ENCODE peak calls at places on chromosomes 6 and 20, in seven cellular contexts. W is GM03348; E is EH; U is effector memory CD8-positive, alpha-beta T cell; Y is stimulated activated CD8-positive, alpha-beta memory T cell treated with anti-CD3 and anti-CD28 coated beads, Interleukin-4, amount 100 ng/mL, for 4 hours; M is uterus; G is left kidney. J is an unnamed sample.

GRCh38 chr6:125844989-125845388 is 54.2 kb downstream of the NCOA7 start:
- DNase-seq in W (no peak), E (no peak), U (no peak), Y (no peak), M (no peak), G (no peak), J (no peak)

GRCh38 chr20:5024103-5024502 is 22.8 kb upstream of the SLC23A2 start:
- DNase-seq in W (no peak), E (peak), U (no peak), Y (no peak), M (no peak), G (no peak), J (peak)

GRCh38 chr6:7129784-7130569 is 22.2 kb downstream of the RREB1 start:
- DNase-seq in W (peak), E (peak), U (no peak), Y (no peak), M (no peak), G (no peak), J (peak)

GRCh38 chr6:111357680-111358079 is 125.3 kb downstream of the REV3L start:
- DNase-seq in W (no peak), E (peak), U (no peak), Y (no peak), M (no peak), G (no peak), J (peak)

GRCh38 chr6:142292191-142292924 is 9.4 kb upstream of the ADGRG6 start:
- DNase-seq in W (no peak), E (no peak), U (no peak), Y (no peak), M (no peak), G (no peak), J (no peak)

GRCh38 chr6:32700391-32701040 is 34.1 kb upstream of the HLA-DQB1 start:
- DNase-seq in W (peak), E (peak), U (peak), Y (no peak), M (peak), G (peak), J (peak)

GRCh38 chr20:53652859-53653520 is 59.4 kb upstream of the ZNF217 start:
- DNase-seq in W (no peak), E (no peak), U (no peak), Y (no peak), M (no peak), G (no peak), J (no peak)

GRCh38 chr6:134278000-134278399 is 39.9 kb downstream of the SGK1 start:
- DNase-seq in W (no peak), E (peak), U (no peak), Y (no peak), M (no peak), G (no peak), J (no peak)

GRCh38 chr6:109300874-109301273 is 81.4 kb downstream of the CD164 start:
- DNase-seq in W (no peak), E (no peak), U (no peak), Y (no peak), M (no peak), G (no peak), J (no peak)

GRCh38 chr20:48326434-48326691 is 501.4 kb downstream of the PREX1 start:
- DNase-seq in W (no peak), E (no peak), U (no peak), Y (no peak), M (no peak), G (no peak), J (no peak)

GRCh38 chr6:49826743-49827406 is 39.5 kb downstream of the CRISP1 start:
- DNase-seq in W (no peak), E (no peak), U (no peak), Y (no peak), M (no peak), G (no peak), J (no peak)

GRCh38 chr20:49132995-49133451 is 55.1 kb downstream of the STAU1 start:
- DNase-seq in W (peak), E (peak), U (peak), Y (no peak), M (peak), G (peak), J (peak)

GRCh38 chr6:46935687-46936086 is 13.9 kb upstream of the ADGRF5 start:
- DNase-seq in W (no peak), E (peak), U (no peak), Y (no peak), M (no peak), G (peak), J (no peak)

GRCh38 chr6:16049178-16049577 is 79.7 kb upstream of the MYLIP start:
- DNase-seq in W (no peak), E (peak), U (no peak), Y (no peak), M (no peak), G (no peak), J (peak)

GRCh38 chr6:100446115-100446921 is 18.4 kb downstream of the SIM1 start:
- DNase-seq in W (no peak), E (peak), U (no peak), Y (no peak), M (no peak), G (peak), J (no peak)

GRCh38 chr6:90494067-90494773 is 92.7 kb downstream of the MAP3K7 start:
- DNase-seq in W (no peak), E (no peak), U (no peak), Y (no peak), M (no peak), G (peak), J (no peak)

GRCh38 chr20:23362392-23363256 is 642 bp downstream of the GZF1 start:
- DNase-seq in W (no peak), E (peak), U (peak), Y (peak), M (peak), G (no peak), J (peak)

GRCh38 chr6:94300424-94301144 is 881.2 kb upstream of the EPHA7 start:
- DNase-seq in W (no peak), E (no peak), U (no peak), Y (no peak), M (no peak), G (no peak), J (no peak)

GRCh38 chr20:36818185-36818584 is 44.6 kb upstream of the DSN1 start:
- DNase-seq in W (no peak), E (no peak), U (no peak), Y (no peak), M (no peak), G (no peak), J (no peak)

GRCh38 chr6:144898052-144898689 is 613.0 kb downstream of the UTRN start:
- DNase-seq in W (peak), E (peak), U (no peak), Y (no peak), M (no peak), G (no peak), J (peak)

GRCh38 chr20:20744170-20744725 is 31.8 kb upstream of the RALGAPA2 start:
- DNase-seq in W (no peak), E (no peak), U (no peak), Y (no peak), M (peak), G (peak), J (no peak)

GRCh38 chr6:85364354-85364753 is 85.5 kb upstream of the NT5E start:
- DNase-seq in W (peak), E (peak), U (no peak), Y (no peak), M (no peak), G (no peak), J (peak)

GRCh38 chr6:21769405-21769851 is 175.9 kb downstream of the SOX4 start:
- DNase-seq in W (peak), E (peak), U (no peak), Y (no peak), M (peak), G (peak), J (peak)

GRCh38 chr20:44790994-44791393 is 19.4 kb downstream of the RIMS4 start:
- DNase-seq in W (no peak), E (no peak), U (no peak), Y (no peak), M (no peak), G (no peak), J (no peak)

GRCh38 chr20:18928626-18929025 is 115.0 kb downstream of the SCP2D1 start:
- DNase-seq in W (no peak), E (no peak), U (no peak), Y (no peak), M (no peak), G (no peak), J (no peak)

GRCh38 chr6:110095101-110095500 is 84.4 kb downstream of the WASF1 start:
- DNase-seq in W (no peak), E (no peak), U (no peak), Y (no peak), M (no peak), G (no peak), J (no peak)

GRCh38 chr20:3705970-3706739 is 6.2 kb downstream of the SIGLEC1 start:
- DNase-seq in W (no peak), E (no peak), U (no peak), Y (no peak), M (no peak), G (no peak), J (no peak)

GRCh38 chr6:39166189-39166917 is 51.4 kb upstream of the SAYSD1 start:
- DNase-seq in W (peak), E (peak), U (peak), Y (peak), M (no peak), G (peak), J (peak)

GRCh38 chr6:6277418-6277817 is 43.0 kb downstream of the F13A1 start:
- DNase-seq in W (peak), E (no peak), U (no peak), Y (no peak), M (no peak), G (peak), J (peak)

GRCh38 chr20:46122071-46122470 is 4.0 kb downstream of the CD40 start:
- DNase-seq in W (peak), E (peak), U (no peak), Y (no peak), M (no peak), G (no peak), J (peak)

GRCh38 chr6:31822038-31822821 is 5.3 kb upstream of the HSPA1B start:
- DNase-seq in W (peak), E (peak), U (peak), Y (peak), M (peak), G (peak), J (peak)

GRCh38 chr6:113182370-113183141 is 674.6 kb upstream of the MARCKS start:
- DNase-seq in W (peak), E (peak), U (no peak), Y (no peak), M (no peak), G (no peak), J (peak)

GRCh38 chr6:136067731-136068341 is 182.3 kb downstream of the MTFR2 start:
- DNase-seq in W (peak), E (peak), U (no peak), Y (no peak), M (no peak), G (no peak), J (no peak)

GRCh38 chr20:62367136-62367482 is at the start of gene LAMA5:
- DNase-seq in W (peak), E (peak), U (no peak), Y (no peak), M (no peak), G (peak), J (peak)

GRCh38 chr20:47117325-47117724 is 222.7 kb downstream of the EYA2 start:
- DNase-seq in W (no peak), E (no peak), U (no peak), Y (no peak), M (no peak), G (peak), J (no peak)

GRCh38 chr6:36355819-36356218 is 19.1 kb upstream of the BNIP5 start:
- DNase-seq in W (no peak), E (no peak), U (no peak), Y (no peak), M (no peak), G (no peak), J (no peak)

GRCh38 chr6:6330407-6330806 is 9.9 kb upstream of the F13A1 start:
- DNase-seq in W (no peak), E (no peak), U (no peak), Y (no peak), M (no peak), G (peak), J (no peak)

GRCh38 chr20:56554869-56555268 is 21.8 kb downstream of the FAM209B start:
- DNase-seq in W (peak), E (peak), U (no peak), Y (no peak), M (peak), G (peak), J (peak)

GRCh38 chr6:107561325-107561724 is 71.4 kb downstream of the SOBP start:
- DNase-seq in W (peak), E (no peak), U (no peak), Y (no peak), M (peak), G (peak), J (no peak)

J was measured in adipocyte.